ENCODE peak calls at places on chromosome 20, in seven cellular contexts. I is transverse colon, A is stomach, F is H1, M is K562, U is HepG2, J is GM12878. V is an unnamed sample.

GRCh38 chr20:3093861-3094361 is 9.4 kb upstream of the AVP start:
- DNase-seq in U (no peak), I (no peak), J (no peak), F (no peak), M (no peak), A (no peak), V (no peak)

GRCh38 chr20:9739991-9740390 is 98.9 kb downstream of the PAK5 start:
- DNase-seq in I (no peak), A (no peak), F (no peak), U (no peak), M (no peak), J (no peak), V (no peak)

GRCh38 chr20:61924858-61925554 is 140.7 kb downstream of the TAF4 start:
- DNase-seq in F (peak), J (no peak), I (no peak), A (no peak), M (no peak), U (no peak), V (no peak)

GRCh38 chr20:25584905-25585704 is at the start of gene NINL:
- DNase-seq in F (peak), M (peak), I (peak), A (peak), J (no peak), U (peak), V (peak)

GRCh38 chr20:31849306-31849930 is 4.0 kb upstream of the FOXS1 start:
- DNase-seq in M (no peak), A (peak), F (no peak), J (no peak), I (peak), U (no peak), V (no peak)

GRCh38 chr20:21352703-21353102 is 44.6 kb downstream of the NKX2-4 start:
- DNase-seq in A (no peak), U (peak), I (no peak), M (no peak), F (no peak), J (no peak), V (no peak)

GRCh38 chr20:62116558-62117361 is 5.5 kb upstream of the LSM14B start:
- DNase-seq in U (no peak), J (no peak), F (no peak), A (no peak), I (no peak), M (no peak), V (no peak)

GRCh38 chr20:43124261-43124660 is 65.4 kb downstream of the PTPRT start:
- DNase-seq in J (no peak), I (no peak), U (no peak), F (no peak), A (no peak), M (no peak), V (no peak)

GRCh38 chr20:12252793-12253192 is 335.1 kb downstream of the BTBD3 start:
- DNase-seq in J (no peak), M (no peak), A (no peak), F (peak), I (no peak), U (no peak), V (no peak)

DNA sequence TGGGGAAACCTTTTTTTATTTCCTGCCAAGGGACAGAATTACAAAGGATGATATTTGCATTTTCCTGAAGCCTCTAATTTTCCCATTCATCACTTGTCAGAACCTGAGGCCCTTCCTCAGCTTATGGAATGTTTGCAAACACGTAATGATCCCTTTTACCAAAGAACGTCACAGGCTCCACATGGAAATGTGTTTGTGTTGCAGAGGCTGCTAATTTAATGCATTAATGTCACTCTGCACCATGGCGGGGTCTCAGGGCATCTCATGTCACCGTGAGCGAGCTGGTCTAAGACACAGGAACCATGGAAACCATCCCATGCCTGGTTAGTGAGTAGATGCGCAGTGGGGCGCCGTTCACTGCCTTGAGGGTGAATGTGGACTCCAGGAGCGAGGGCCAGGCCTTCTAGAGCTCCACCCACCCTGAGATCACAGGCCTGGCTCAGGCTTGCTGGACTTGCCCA is 186.1 kb upstream of the SULF2 start:
- DNase-seq in J (no peak), I (no peak), U (no peak), M (no peak), F (no peak), A (no peak), V (no peak)
- TF ChIP-seq EP300 in J (no peak), I (no peak), U (no peak), M (no peak), F (no peak), A (no peak), V (no peak)

DNA sequence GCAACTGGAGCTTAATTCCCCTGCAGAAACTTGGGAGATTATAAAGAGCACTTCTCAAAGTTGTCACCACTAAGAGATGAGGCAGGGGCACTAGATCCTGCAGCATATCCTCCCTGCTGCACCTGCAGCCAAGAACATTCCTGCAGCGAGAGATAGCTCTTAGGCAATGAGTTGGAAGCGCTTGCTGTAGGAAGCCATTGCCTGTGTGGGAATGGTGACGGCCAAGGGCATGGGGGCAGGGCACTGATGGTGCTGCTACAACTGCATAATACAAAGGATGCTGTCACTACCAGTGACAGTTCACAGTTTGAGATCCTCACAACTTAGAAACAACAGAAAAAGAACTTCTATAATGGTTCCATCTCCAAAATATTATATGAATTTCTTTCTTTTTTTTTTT is 89.9 kb downstream of the CDS2 start:
- DNase-seq in U (no peak), F (no peak), J (no peak), I (no peak), M (no peak), A (no peak), V (no peak)
- TF ChIP-seq POLR2AphosphoS5 in U (no peak), F (no peak), J (no peak), I (no peak), M (no peak), A (no peak), V (no peak)

DNA sequence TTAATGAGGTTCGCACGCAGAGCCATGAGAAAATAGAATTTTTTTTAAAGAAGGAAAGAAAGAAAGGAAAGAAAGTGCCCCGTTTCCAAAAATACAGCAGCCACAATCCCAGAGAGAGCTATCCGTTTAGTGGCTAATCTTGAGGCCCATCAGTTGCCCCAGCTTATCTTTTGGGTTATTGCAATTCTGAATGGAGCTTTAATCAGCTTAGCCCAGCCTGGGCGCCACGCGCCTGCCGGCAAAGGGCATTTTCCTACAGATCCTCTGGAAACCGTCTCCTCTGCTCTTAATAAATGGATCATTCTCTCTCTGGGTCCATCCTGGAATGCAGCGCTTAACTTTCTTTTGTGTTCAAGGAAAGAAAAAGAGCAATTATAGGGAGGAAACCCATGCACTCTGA is 413.3 kb downstream of the MAFB start:
- DNase-seq in A (no peak), I (no peak), J (no peak), F (no peak), M (no peak), U (no peak), V (no peak)
- TF ChIP-seq EP300 in A (no peak), I (no peak), J (no peak), F (no peak), M (no peak), U (no peak), V (no peak)

GRCh38 chr20:63940071-63940471 is 16.1 kb downstream of the UCKL1 start:
- DNase-seq in M (no peak), J (no peak), I (no peak), F (no peak), U (no peak), A (no peak), V (peak)

GRCh38 chr20:63940472-63941266 is 15.5 kb downstream of the UCKL1 start:
- DNase-seq in A (no peak), U (no peak), I (no peak), F (no peak), J (no peak), M (no peak), V (peak)

GRCh38 chr20:63943007-63943807 is 13.0 kb downstream of the UCKL1 start:
- DNase-seq in M (no peak), A (no peak), I (no peak), J (no peak), U (no peak), F (no peak), V (peak)

GRCh38 chr20:63942250-63943006 is 13.8 kb downstream of the UCKL1 start:
- DNase-seq in F (peak), J (no peak), U (no peak), I (peak), A (peak), M (peak), V (peak)

DNA sequence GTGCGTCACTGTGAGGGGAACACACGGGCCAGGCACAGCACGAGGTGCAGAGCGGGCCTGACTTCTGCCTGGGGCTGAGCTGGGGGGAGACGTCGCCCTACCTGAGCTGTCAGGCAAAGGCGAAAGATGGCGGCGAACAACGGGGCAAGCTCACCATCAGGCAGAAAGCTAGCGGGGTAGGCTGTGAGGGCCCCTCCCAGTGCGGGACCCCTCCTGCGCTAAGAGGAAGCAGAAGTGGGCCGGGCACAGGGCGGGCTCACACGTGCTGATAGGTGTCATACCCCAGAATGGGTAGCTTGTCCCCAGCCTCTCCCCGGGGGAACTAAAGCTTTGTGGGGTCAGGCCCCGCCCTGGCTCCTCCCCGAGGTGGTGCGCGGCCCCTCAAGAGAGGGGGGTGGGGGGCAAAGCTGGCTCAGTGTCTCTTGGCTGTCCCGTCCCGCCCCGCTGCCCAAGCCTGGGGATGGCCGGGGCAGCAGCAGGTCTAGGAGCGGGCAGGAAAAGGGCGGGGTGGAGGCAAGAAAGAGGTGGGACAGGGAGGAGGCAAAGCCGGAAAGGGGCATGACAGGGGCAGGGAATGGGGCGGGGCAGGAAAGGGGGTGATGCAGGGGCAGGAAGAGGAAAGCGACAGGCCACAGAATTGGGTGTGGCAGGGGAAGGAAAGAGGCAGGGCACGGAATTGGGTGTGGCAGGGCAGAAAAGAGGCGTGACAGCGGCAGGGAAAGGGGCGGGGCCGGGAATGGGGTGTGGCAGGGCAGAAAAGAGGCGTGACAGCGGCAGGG is 14.7 kb downstream of the UCKL1 start:
- DNase-seq in I (peak), A (peak), U (no peak), F (peak), J (no peak), M (peak), V (peak)
- TF ChIP-seq POLR2AphosphoS5 in I (no peak), A (no peak), U (no peak), F (peak), J (no peak), M (no peak), V (no peak)

DNA sequence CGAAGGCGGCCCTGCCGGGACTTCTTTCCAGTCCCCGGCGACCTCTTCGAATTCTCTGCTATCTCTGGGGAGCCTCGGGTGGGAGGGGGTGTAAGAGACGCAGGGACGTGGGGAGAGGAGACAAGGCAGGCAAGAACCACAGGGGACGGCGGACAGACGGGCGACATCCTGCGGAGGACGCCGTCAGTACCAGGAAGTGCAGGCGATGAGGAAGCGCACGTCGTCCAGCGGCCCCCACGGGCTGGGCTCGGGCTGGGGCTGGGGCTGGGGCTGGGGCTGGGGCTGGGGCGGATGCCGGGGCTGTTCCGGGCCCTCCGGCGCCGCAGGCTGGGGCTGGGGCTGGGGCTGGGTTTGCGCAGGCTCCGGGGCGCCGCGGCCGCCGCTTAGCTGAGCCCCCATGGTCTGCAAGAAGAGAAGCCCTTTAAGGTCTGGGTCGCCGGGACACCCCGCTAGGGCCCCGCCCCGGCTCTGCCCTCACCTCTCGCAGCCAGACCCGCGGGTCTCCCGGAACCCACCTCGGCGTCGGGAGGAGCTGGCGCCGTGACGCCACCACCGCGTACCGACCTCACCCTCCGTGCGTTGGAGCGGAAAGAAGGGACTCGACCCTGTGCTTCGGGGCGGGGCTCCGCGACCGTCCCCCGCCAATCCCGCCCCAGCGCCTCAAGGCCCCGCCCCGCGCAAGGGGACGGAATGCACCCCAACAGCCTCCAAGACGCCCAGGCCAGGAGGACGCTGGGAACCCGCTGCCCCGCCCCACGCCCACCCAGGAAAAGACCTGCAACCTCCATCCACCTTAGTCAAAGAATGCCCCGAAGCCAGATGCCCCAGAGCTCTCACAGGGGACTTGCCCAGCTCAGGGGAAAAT is at the start of gene MMP24OS:
- DNase-seq in M (peak), A (peak), I (peak), U (no peak), J (peak), F (peak), V (peak)
- TF ChIP-seq EP300 in M (no peak), A (no peak), I (no peak), U (no peak), J (no peak), F (no peak), V (peak)

GRCh38 chr20:49591217-49591865 is 23.4 kb upstream of the PTGIS start:
- DNase-seq in J (no peak), M (no peak), A (no peak), U (no peak), F (no peak), I (no peak), V (no peak)
- TF ChIP-seq POLR2AphosphoS5 in J (no peak), M (no peak), A (no peak), U (no peak), F (no peak), I (no peak), V (no peak)

DNA sequence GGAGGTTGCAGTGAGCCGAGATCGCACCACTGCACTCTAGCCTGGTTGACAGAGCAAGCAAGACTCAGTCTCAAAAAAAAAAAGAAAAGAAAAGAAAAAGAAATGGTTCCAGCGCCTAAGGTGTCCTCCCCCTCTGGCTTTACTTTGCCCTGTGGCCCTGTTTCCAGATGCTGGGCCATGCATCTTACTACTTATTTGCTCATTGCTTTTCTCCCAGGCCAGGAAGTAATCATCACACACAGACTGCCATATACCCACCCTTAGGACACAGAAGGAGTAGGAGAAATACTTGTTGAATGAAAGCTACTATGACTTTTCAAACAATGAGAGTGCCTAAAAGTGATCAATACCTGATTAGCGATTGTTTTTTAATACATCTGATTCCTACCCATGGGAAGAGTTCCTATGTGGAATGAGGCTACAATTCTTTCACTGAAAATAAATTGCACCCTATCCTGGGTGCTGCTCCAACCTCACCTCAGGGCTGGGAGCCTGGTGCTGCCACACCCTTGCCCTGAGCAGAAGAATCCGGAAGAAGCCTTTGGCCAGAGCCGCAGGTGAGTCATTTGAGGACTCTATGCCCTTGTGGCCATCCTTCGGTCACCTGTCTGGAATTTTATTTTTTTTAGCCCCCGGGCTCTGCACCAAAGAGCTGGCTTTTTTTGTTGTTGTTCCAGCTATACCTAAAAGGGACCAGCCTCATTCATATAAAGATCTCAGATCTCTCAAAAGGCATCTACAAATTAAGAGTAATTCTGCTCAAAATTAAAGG is 22.7 kb upstream of the TFAP2C start:
- DNase-seq in I (peak), U (no peak), A (peak), M (no peak), J (no peak), F (no peak), V (no peak)
- TF ChIP-seq EP300 in I (no peak), U (no peak), A (no peak), M (no peak), J (no peak), F (no peak), V (no peak)

V was measured in sigmoid colon.